ENCODE peak calls at places on chromosome 1, in five cellular contexts. One of them, this sample, is unnamed.

GRCh38 chr1:206836111-206836510 is 29.3 kb upstream of the IL20 start:
- DNase-seq in adrenal gland: no peak
- DNase-seq in CD8-positive, alpha-beta memory T cell: no peak
- DNase-seq in lower lobe of right lung: no peak
- DNase-seq in body of pancreas: no peak
- DNase-seq in this sample: no peak

GRCh38 chr1:38444311-38444710 is 397.7 kb upstream of the POU3F1 start:
- DNase-seq in adrenal gland: no peak
- DNase-seq in CD8-positive, alpha-beta memory T cell: no peak
- DNase-seq in lower lobe of right lung: no peak
- DNase-seq in body of pancreas: no peak
- DNase-seq in this sample: no peak

GRCh38 chr1:23916209-23917131 is 3.3 kb upstream of the CNR2 start:
- DNase-seq in adrenal gland: peak; percentile 76
- DNase-seq in CD8-positive, alpha-beta memory T cell: peak; percentile 51
- DNase-seq in lower lobe of right lung: peak; percentile 80
- DNase-seq in body of pancreas: peak; percentile 63
- DNase-seq in this sample: peak; percentile 45

GRCh38 chr1:14304381-14304865 is 294.1 kb upstream of the KAZN start:
- DNase-seq in adrenal gland: no peak
- DNase-seq in CD8-positive, alpha-beta memory T cell: no peak
- DNase-seq in lower lobe of right lung: no peak
- DNase-seq in body of pancreas: no peak
- DNase-seq in this sample: no peak

GRCh38 chr1:26858160-26858559 is 4.8 kb upstream of the SFN start:
- DNase-seq in adrenal gland: no peak
- DNase-seq in CD8-positive, alpha-beta memory T cell: no peak
- DNase-seq in lower lobe of right lung: no peak
- DNase-seq in body of pancreas: no peak
- DNase-seq in this sample: no peak

GRCh38 chr1:119582801-119583200 is 65.3 kb downstream of the ZNF697 start:
- DNase-seq in adrenal gland: peak; percentile 53
- DNase-seq in CD8-positive, alpha-beta memory T cell: no peak
- DNase-seq in lower lobe of right lung: peak; percentile 59
- DNase-seq in body of pancreas: peak; percentile 29
- DNase-seq in this sample: no peak

GRCh38 chr1:214658785-214659184 is 55.8 kb downstream of the CENPF start:
- DNase-seq in adrenal gland: peak; percentile 41
- DNase-seq in CD8-positive, alpha-beta memory T cell: no peak
- DNase-seq in lower lobe of right lung: no peak
- DNase-seq in body of pancreas: no peak
- DNase-seq in this sample: no peak

GRCh38 chr1:90837420-90837819 is 120.3 kb upstream of the BARHL2 start:
- DNase-seq in adrenal gland: no peak
- DNase-seq in CD8-positive, alpha-beta memory T cell: no peak
- DNase-seq in lower lobe of right lung: no peak
- DNase-seq in body of pancreas: no peak
- DNase-seq in this sample: no peak

GRCh38 chr1:7120863-7121621 is 335.8 kb downstream of the CAMTA1 start:
- DNase-seq in adrenal gland: no peak
- DNase-seq in CD8-positive, alpha-beta memory T cell: no peak
- DNase-seq in lower lobe of right lung: no peak
- DNase-seq in body of pancreas: no peak
- DNase-seq in this sample: no peak

GRCh38 chr1:93080424-93080823 is 1.3 kb downstream of the MTF2 start:
- DNase-seq in adrenal gland: no peak
- DNase-seq in CD8-positive, alpha-beta memory T cell: no peak
- DNase-seq in lower lobe of right lung: no peak
- DNase-seq in body of pancreas: no peak
- DNase-seq in this sample: peak; percentile 50

GRCh38 chr1:226073184-226073950 is 10.9 kb downstream of the H3-3A start:
- DNase-seq in adrenal gland: no peak
- DNase-seq in CD8-positive, alpha-beta memory T cell: no peak
- DNase-seq in lower lobe of right lung: no peak
- DNase-seq in body of pancreas: no peak
- DNase-seq in this sample: no peak

GRCh38 chr1:65813956-65814355 is 21.3 kb downstream of the PDE4B start:
- DNase-seq in adrenal gland: no peak
- DNase-seq in CD8-positive, alpha-beta memory T cell: no peak
- DNase-seq in lower lobe of right lung: no peak
- DNase-seq in body of pancreas: no peak
- DNase-seq in this sample: no peak

GRCh38 chr1:19072285-19072981 is 116.0 kb upstream of the IFFO2 start:
- DNase-seq in adrenal gland: no peak
- DNase-seq in CD8-positive, alpha-beta memory T cell: no peak
- DNase-seq in lower lobe of right lung: peak; percentile 26
- DNase-seq in body of pancreas: no peak
- DNase-seq in this sample: peak; percentile 32

GRCh38 chr1:205698921-205699320 is 18.6 kb upstream of the SLC45A3 start:
- DNase-seq in adrenal gland: no peak
- DNase-seq in CD8-positive, alpha-beta memory T cell: no peak
- DNase-seq in lower lobe of right lung: no peak
- DNase-seq in body of pancreas: no peak
- DNase-seq in this sample: no peak

GRCh38 chr1:16189003-16189402 is 23.4 kb downstream of the ARHGEF19 start:
- DNase-seq in adrenal gland: no peak
- DNase-seq in CD8-positive, alpha-beta memory T cell: no peak
- DNase-seq in lower lobe of right lung: no peak
- DNase-seq in body of pancreas: no peak
- DNase-seq in this sample: no peak

GRCh38 chr1:10665930-10666850 is 130.3 kb downstream of the CASZ1 start:
- DNase-seq in adrenal gland: peak; percentile 80
- DNase-seq in CD8-positive, alpha-beta memory T cell: no peak
- DNase-seq in lower lobe of right lung: peak; percentile 92
- DNase-seq in body of pancreas: peak; percentile 77
- DNase-seq in this sample: no peak

GRCh38 chr1:44725309-44725698 is 5.7 kb downstream of the RNU5D-1 start:
- DNase-seq in adrenal gland: no peak
- DNase-seq in CD8-positive, alpha-beta memory T cell: no peak
- DNase-seq in lower lobe of right lung: no peak
- DNase-seq in body of pancreas: no peak
- DNase-seq in this sample: no peak
- H3K4me1 ChIP-seq in adrenal gland: peaks cover 8% of the 10 kb centered on the region
- H3K4me1 ChIP-seq in CD8-positive, alpha-beta memory T cell: peaks cover 43% of the 10 kb centered on the region
- H3K4me1 ChIP-seq in lower lobe of right lung: peaks cover 19% of the 10 kb centered on the region
- H3K4me1 ChIP-seq in body of pancreas: peaks cover 12% of the 10 kb centered on the region
- H3K4me1 ChIP-seq in this sample: peaks cover 49% of the 10 kb centered on the region

GRCh38 chr1:155304558-155305063 is 3.4 kb upstream of the PKLR start:
- DNase-seq in adrenal gland: no peak
- DNase-seq in CD8-positive, alpha-beta memory T cell: no peak
- DNase-seq in lower lobe of right lung: no peak
- DNase-seq in body of pancreas: no peak
- DNase-seq in this sample: no peak
- H3K27me3 ChIP-seq in adrenal gland: no peaks in the 10 kb centered on the region
- H3K27me3 ChIP-seq in CD8-positive, alpha-beta memory T cell: no peaks in the 10 kb centered on the region
- H3K27me3 ChIP-seq in lower lobe of right lung: no peaks in the 10 kb centered on the region
- H3K27me3 ChIP-seq in body of pancreas: no peaks in the 10 kb centered on the region
- H3K27me3 ChIP-seq in this sample: no peaks in the 10 kb centered on the region

GRCh38 chr1:203524152-203524551 is 30.2 kb downstream of the OPTC start:
- DNase-seq in adrenal gland: no peak
- DNase-seq in CD8-positive, alpha-beta memory T cell: no peak
- DNase-seq in lower lobe of right lung: no peak
- DNase-seq in body of pancreas: no peak
- DNase-seq in this sample: no peak

GRCh38 chr1:203523667-203524066 is 29.7 kb downstream of the OPTC start:
- DNase-seq in adrenal gland: no peak
- DNase-seq in CD8-positive, alpha-beta memory T cell: no peak
- DNase-seq in lower lobe of right lung: no peak
- DNase-seq in body of pancreas: no peak
- DNase-seq in this sample: no peak

GRCh38 chr1:203521812-203522211 is 27.9 kb downstream of the OPTC start:
- DNase-seq in adrenal gland: no peak
- DNase-seq in CD8-positive, alpha-beta memory T cell: no peak
- DNase-seq in lower lobe of right lung: no peak
- DNase-seq in body of pancreas: no peak
- DNase-seq in this sample: no peak

GRCh38 chr1:203521071-203521794 is 27.3 kb downstream of the OPTC start:
- DNase-seq in adrenal gland: peak; percentile 89
- DNase-seq in CD8-positive, alpha-beta memory T cell: no peak
- DNase-seq in lower lobe of right lung: no peak
- DNase-seq in body of pancreas: peak; percentile 65
- DNase-seq in this sample: no peak

DNA sequence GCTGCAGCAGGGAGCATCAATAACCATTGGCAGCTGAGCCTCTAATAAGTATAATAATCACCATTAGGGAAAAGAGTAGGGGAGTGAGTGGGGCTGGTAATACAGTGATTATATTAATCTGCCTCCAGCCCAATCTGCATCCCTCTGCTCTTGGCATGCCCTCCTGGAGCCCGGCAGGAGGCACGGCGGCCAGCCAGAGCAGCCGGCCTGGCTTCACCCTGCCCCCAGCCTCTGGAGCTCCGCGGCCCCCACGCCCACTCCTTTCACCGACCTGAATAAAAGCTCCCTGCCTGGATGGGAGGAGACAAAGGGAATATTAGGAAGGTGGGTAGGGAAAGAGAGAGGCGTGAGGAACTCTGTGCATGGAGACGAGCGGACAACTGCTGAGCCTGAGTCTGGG is 28.3 kb downstream of the OPTC start:
- DNase-seq in adrenal gland: no peak
- DNase-seq in CD8-positive, alpha-beta memory T cell: no peak
- DNase-seq in lower lobe of right lung: no peak
- DNase-seq in body of pancreas: no peak
- DNase-seq in this sample: no peak
- H3K27ac ChIP-seq in adrenal gland: no peak overlapping the region
- H3K27ac ChIP-seq in CD8-positive, alpha-beta memory T cell: no peak overlapping the region
- H3K27ac ChIP-seq in lower lobe of right lung: no peak overlapping the region
- H3K27ac ChIP-seq in body of pancreas: no peak overlapping the region
- H3K27ac ChIP-seq in this sample: no peak overlapping the region

DNA sequence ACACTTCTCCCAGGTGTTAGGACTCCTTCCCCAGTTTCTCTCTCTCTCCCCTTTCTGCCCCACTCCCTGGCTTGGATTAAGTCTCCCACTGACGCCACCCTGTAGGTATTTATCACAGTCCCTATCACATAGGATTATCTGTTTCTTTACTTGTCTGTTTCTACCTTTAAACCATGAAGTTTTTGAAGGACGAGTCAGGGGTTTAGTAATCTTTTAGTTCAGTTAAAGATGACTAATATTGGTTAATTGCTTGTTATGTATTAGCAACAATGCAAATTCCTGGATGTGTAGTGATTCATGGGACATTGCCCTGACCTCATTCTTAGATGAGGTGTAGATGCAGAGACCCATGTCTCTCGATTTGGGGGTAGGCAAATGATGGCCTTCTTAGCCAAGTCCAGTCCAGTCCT is 6.4 kb downstream of the LAMC1 start:
- DNase-seq in adrenal gland: no peak
- DNase-seq in CD8-positive, alpha-beta memory T cell: no peak
- DNase-seq in lower lobe of right lung: no peak
- DNase-seq in body of pancreas: no peak
- DNase-seq in this sample: no peak
- H3K4me1 ChIP-seq in adrenal gland: peaks cover 78% of the 10 kb centered on the region
- H3K4me1 ChIP-seq in CD8-positive, alpha-beta memory T cell: peaks cover 12% of the 10 kb centered on the region
- H3K4me1 ChIP-seq in lower lobe of right lung: peaks cover 45% of the 10 kb centered on the region
- H3K4me1 ChIP-seq in body of pancreas: peaks cover 7% of the 10 kb centered on the region
- H3K4me1 ChIP-seq in this sample: no peaks in the 10 kb centered on the region

DNA sequence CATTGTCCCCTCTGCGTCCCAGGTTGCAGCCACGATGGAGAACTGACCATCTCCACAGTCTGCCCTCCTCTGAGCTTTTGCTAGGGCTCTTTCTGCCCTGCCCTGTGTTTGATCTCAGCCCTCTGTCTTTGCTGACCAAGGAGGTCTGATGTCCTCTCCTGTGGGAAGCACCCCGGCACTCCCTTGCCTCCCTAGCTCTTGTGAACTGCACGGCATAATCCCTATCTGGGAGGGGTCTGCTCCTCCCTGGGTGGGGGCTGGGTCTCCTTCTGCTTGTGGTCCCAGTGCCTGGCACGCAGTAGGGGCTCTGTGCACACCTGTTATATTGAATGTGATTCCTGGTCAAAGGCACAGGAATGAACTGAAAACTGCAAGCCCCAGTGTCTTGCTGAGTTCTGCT is 2.4 kb downstream of the DRAXIN start:
- DNase-seq in adrenal gland: no peak
- DNase-seq in CD8-positive, alpha-beta memory T cell: no peak
- DNase-seq in lower lobe of right lung: no peak
- DNase-seq in body of pancreas: no peak
- DNase-seq in this sample: no peak
- H3K27me3 ChIP-seq in adrenal gland: peaks cover 38% of the 10 kb centered on the region
- H3K27me3 ChIP-seq in CD8-positive, alpha-beta memory T cell: peaks cover 5% of the 10 kb centered on the region
- H3K27me3 ChIP-seq in lower lobe of right lung: peaks cover 62% of the 10 kb centered on the region
- H3K27me3 ChIP-seq in body of pancreas: no peaks in the 10 kb centered on the region
- H3K27me3 ChIP-seq in this sample: no peaks in the 10 kb centered on the region

GRCh38 chr1:1403543-1404112 is 3.5 kb downstream of the MRPL20 start:
- DNase-seq in adrenal gland: no peak
- DNase-seq in CD8-positive, alpha-beta memory T cell: no peak
- DNase-seq in lower lobe of right lung: no peak
- DNase-seq in body of pancreas: no peak
- DNase-seq in this sample: no peak
- H3K27ac ChIP-seq in adrenal gland: no peak overlapping the region
- H3K27ac ChIP-seq in CD8-positive, alpha-beta memory T cell: no peak overlapping the region
- H3K27ac ChIP-seq in lower lobe of right lung: no peak overlapping the region
- H3K27ac ChIP-seq in body of pancreas: no peak overlapping the region
- H3K27ac ChIP-seq in this sample: no peak overlapping the region